ENCODE peak calls at places on chromosomes 4 and X, in eight cellular contexts. V, S, Q, B, Z, K, R and H are unnamed samples.

GRCh38 chrX:5474282-5474681 is 754.4 kb downstream of the NLGN4X start:
- DNase-seq in Z (no peak), V (no peak), K (no peak), Q (no peak), S (no peak), R (no peak), B (no peak), H (no peak)

GRCh38 chrX:24842486-24842885 is 148.8 kb downstream of the POLA1 start:
- DNase-seq in R (no peak), Q (no peak), V (no peak), K (no peak), B (no peak), S (no peak), Z (no peak), H (no peak)

GRCh38 chrX:10117301-10117700 is 39.5 kb upstream of the CLCN4 start:
- DNase-seq in B (no peak), S (no peak), V (no peak), Q (no peak), K (no peak), R (no peak), Z (no peak), H (no peak)

GRCh38 chrX:107716045-107716684 is 59.4 kb downstream of the TSC22D3 start:
- DNase-seq in S (no peak), B (peak), V (no peak), Z (no peak), R (peak), Q (no peak), K (no peak), H (no peak)

GRCh38 chr4:81757706-81758105 is 286.0 kb upstream of the RASGEF1B start:
- DNase-seq in R (no peak), Z (peak), Q (no peak), S (no peak), V (no peak), K (no peak), B (no peak), H (no peak)

GRCh38 chr4:27397886-27398285 is 537.2 kb downstream of the STIM2 start:
- DNase-seq in B (no peak), Q (no peak), Z (no peak), R (no peak), V (no peak), S (peak), K (no peak), H (no peak)

GRCh38 chrX:18789916-18790315 is 82.5 kb downstream of the PPEF1 start:
- DNase-seq in Z (no peak), R (no peak), V (no peak), K (no peak), B (no peak), S (no peak), Q (no peak), H (no peak)

GRCh38 chr4:7462509-7462971 is 27.8 kb upstream of the PSAPL1 start:
- DNase-seq in B (no peak), R (peak), K (no peak), V (peak), S (no peak), Q (peak), Z (no peak), H (no peak)

GRCh38 chr4:137635596-137635995 is 103.3 kb upstream of the PCDH18 start:
- DNase-seq in Z (no peak), K (no peak), S (no peak), R (no peak), B (no peak), Q (no peak), V (no peak), H (no peak)

GRCh38 chr4:1094336-1094690 is 19.1 kb downstream of the RNF212 start:
- DNase-seq in B (no peak), S (no peak), V (no peak), Z (no peak), R (no peak), K (no peak), Q (no peak), H (no peak)

GRCh38 chr4:7739918-7740865 is 199.5 kb downstream of the AFAP1 start:
- DNase-seq in Z (no peak), Q (no peak), R (no peak), V (no peak), K (no peak), B (no peak), S (no peak), H (no peak)

GRCh38 chr4:87150498-87151261 is 69.7 kb downstream of the KLHL8 start:
- DNase-seq in K (peak), V (peak), Q (peak), B (peak), R (no peak), S (peak), Z (peak), H (peak)

GRCh38 chr4:67853336-67853735 is 30.5 kb downstream of the TMPRSS11D start:
- DNase-seq in V (no peak), R (no peak), B (no peak), Z (no peak), S (no peak), Q (peak), K (no peak), H (no peak)

GRCh38 chrX:119015407-119016242 is 41.2 kb downstream of the LONRF3 start:
- DNase-seq in B (peak), R (peak), Q (peak), V (no peak), S (peak), K (peak), Z (peak), H (peak)

GRCh38 chr4:168057412-168057811 is 34.9 kb upstream of the ANXA10 start:
- DNase-seq in R (no peak), V (no peak), S (no peak), K (no peak), Q (no peak), Z (no peak), B (peak), H (no peak)

GRCh38 chr4:25859429-25860148 is 3.2 kb downstream of the SEL1L3 start:
- DNase-seq in V (no peak), K (no peak), B (peak), S (no peak), Z (no peak), Q (no peak), R (no peak), H (no peak)

GRCh38 chr4:80732010-80732409 is 298.5 kb upstream of the BMP3 start:
- DNase-seq in K (no peak), R (no peak), Q (no peak), Z (no peak), V (no peak), B (no peak), S (peak), H (no peak)

GRCh38 chrX:131083510-131084142 is 25.5 kb downstream of the ARHGAP36 start:
- DNase-seq in K (no peak), V (peak), R (no peak), Q (no peak), Z (no peak), B (no peak), S (no peak), H (no peak)

GRCh38 chr4:39539026-39539690 is 11.9 kb upstream of the UGDH start:
- DNase-seq in K (peak), R (no peak), B (no peak), S (no peak), Q (no peak), Z (no peak), V (no peak), H (no peak)

GRCh38 chr4:60847614-60848013 is 352.5 kb upstream of the ADGRL3 start:
- DNase-seq in B (no peak), Q (no peak), K (no peak), Z (no peak), V (peak), S (no peak), R (no peak), H (no peak)

GRCh38 chrX:114611018-114611619 is 27.2 kb downstream of the HTR2C start:
- DNase-seq in Z (peak), R (no peak), Q (peak), B (peak), K (peak), S (peak), V (peak), H (no peak)

GRCh38 chr4:6983500-6984142 is 59.6 kb upstream of the TADA2B start:
- DNase-seq in K (no peak), Q (no peak), B (no peak), V (no peak), S (no peak), Z (no peak), R (no peak), H (no peak)

GRCh38 chrX:148043456-148043855 is 62.3 kb downstream of the FMR1NB start:
- DNase-seq in K (peak), Z (no peak), V (no peak), B (no peak), S (no peak), R (no peak), Q (no peak), H (no peak)

GRCh38 chr4:44727471-44727870 is 1.1 kb upstream of the GNPDA2 start:
- DNase-seq in K (no peak), Q (no peak), B (no peak), Z (no peak), R (no peak), S (no peak), V (no peak), H (no peak)
- H3K4me3 ChIP-seq in K (no peak), Q (no peak), B (no peak), Z (no peak), R (no peak), S (no peak), V (no peak), H (no peak)

DNA sequence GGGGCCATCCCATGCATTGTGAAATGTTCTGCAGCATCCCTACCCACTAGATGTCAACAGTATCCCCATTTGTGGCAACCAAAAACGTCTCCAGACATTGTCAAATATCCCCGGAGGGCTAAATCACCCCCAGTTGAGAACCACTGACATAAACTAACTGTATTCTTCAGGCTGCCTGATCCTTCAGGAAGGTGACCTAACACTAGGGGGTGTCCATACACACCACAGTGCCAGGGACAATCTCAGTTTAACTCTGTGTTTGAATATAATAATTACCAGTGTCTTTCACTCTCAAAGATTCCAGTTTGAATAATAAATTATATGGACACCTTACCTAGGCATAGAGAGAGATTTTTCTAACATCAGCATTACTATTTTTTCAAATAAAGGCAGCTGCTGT is 6.4 kb downstream of the ACE2 start:
- DNase-seq in R (no peak), K (no peak), S (no peak), V (no peak), Q (no peak), Z (no peak), B (no peak), H (no peak)
- TF ChIP-seq CTCF in R (no peak), K (peak), S (no peak), V (peak), Q (no peak), Z (no peak), B (no peak), H (no peak)

DNA sequence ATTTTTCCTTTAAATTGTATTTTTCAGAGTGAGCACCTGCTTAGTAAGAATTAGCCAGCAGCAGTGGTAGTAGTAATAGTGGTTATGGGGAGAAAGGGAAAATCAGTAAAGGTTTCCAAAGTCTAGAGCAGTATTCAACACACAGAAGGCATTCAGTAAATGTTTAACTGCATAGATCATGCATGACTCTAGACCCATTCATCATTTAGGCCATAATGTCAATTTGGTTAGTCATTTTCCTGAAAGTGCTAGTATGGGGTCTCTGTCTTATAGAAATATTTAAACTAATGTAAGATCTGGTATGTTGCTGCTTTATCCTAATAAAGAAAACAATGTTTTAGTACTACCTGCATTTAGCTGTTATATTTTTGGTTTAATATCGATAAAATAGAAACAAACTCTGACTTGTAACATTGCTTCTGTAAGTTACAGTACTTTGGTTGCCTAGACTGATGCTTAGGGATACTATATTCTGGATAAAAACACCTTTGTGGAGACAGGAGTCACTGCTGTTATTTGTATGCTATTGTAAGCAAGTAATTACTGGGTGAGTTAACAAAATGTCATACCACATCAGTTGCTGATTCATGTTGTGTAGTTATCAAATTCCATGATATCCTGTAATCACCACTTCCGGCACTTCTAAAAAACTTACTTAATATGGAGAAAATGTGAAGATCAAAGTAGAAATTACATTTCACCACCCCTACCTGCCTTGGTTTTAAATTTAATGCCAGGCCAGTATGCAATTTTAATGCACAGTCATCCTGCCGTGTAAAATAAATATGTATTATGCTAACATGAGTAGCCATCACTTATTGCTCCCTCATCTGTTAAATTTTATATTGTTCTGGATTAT is 115.8 kb upstream of the BMPR1B start:
- DNase-seq in Q (no peak), K (no peak), B (no peak), V (peak), Z (no peak), S (peak), R (no peak), H (no peak)
- H3K4me3 ChIP-seq in Q (no peak), K (no peak), B (no peak), V (no peak), Z (no peak), S (no peak), R (no peak), H (no peak)

GRCh38 chr4:111941957-111942356 is 203.3 kb upstream of the FAM241A start:
- DNase-seq in Z (no peak), S (no peak), K (no peak), V (no peak), R (no peak), Q (no peak), B (no peak), H (no peak)

GRCh38 chr4:111946789-111947188 is 198.5 kb upstream of the FAM241A start:
- DNase-seq in Q (no peak), V (no peak), K (no peak), R (no peak), Z (no peak), B (no peak), S (no peak), H (no peak)

GRCh38 chr4:111945014-111945413 is 200.2 kb upstream of the FAM241A start:
- DNase-seq in Z (no peak), R (no peak), Q (no peak), K (no peak), B (no peak), V (no peak), S (no peak), H (no peak)

GRCh38 chr4:111943796-111944203 is 201.5 kb upstream of the FAM241A start:
- DNase-seq in Z (no peak), S (no peak), R (peak), B (peak), V (peak), Q (peak), K (no peak), H (no peak)
- TF ChIP-seq CTCF in Z (no peak), S (peak), R (peak), B (peak), V (peak), Q (no peak), K (peak), H (peak)

GRCh38 chr4:148089624-148090023 is 352.6 kb downstream of the NR3C2 start:
- DNase-seq in V (no peak), R (no peak), Z (no peak), K (no peak), S (no peak), B (no peak), Q (no peak), H (no peak)

GRCh38 chr4:148092316-148093014 is 349.7 kb downstream of the NR3C2 start:
- DNase-seq in Z (no peak), S (no peak), V (no peak), R (no peak), Q (no peak), K (no peak), B (no peak), H (no peak)

GRCh38 chr4:148091896-148092295 is 350.3 kb downstream of the NR3C2 start:
- DNase-seq in K (no peak), B (no peak), Z (no peak), V (no peak), Q (no peak), R (no peak), S (no peak), H (no peak)

GRCh38 chr4:148090503-148091476 is 351.4 kb downstream of the NR3C2 start:
- DNase-seq in Z (no peak), S (no peak), R (no peak), B (no peak), Q (no peak), K (no peak), V (no peak), H (no peak)

GRCh38 chr4:148090029-148090428 is 352.2 kb downstream of the NR3C2 start:
- DNase-seq in Q (no peak), S (no peak), Z (no peak), B (no peak), V (no peak), R (no peak), K (no peak), H (no peak)
- H3K4me3 ChIP-seq in Q (no peak), S (no peak), Z (no peak), B (no peak), V (no peak), R (no peak), K (no peak), H (no peak)